ENCODE peak calls at places on chromosomes 13 and 19, in eight cellular contexts. One of them, this sample, is unnamed.
A peak's percentile ranks its signal among the peaks of the same experiment; 100 is the strongest.

GRCh38 chr13:110390572-110390971 is 83.5 kb downstream of the COL4A2 start:
- DNase-seq in mucosa of descending colon: no peak
- DNase-seq in A172: peak; percentile 98
- DNase-seq in cardiac muscle cell: peak; percentile 75
- DNase-seq in germinal center: no peak
- DNase-seq in tibial nerve: no peak
- DNase-seq in brain microvascular endothelial cell: peak; percentile 87
- DNase-seq in stimulated activated CD4-positive, alpha-beta T cell treated with anti-CD3 and anti-CD28 coated beads, Interleukin-1b, Interleukin-23, amount 100 ng/mL, for 24 hours: no peak
- DNase-seq in this sample: no peak

GRCh38 chr13:20387441-20387971 is 138.2 kb downstream of the CRYL1 start:
- DNase-seq in mucosa of descending colon: no peak
- DNase-seq in A172: no peak
- DNase-seq in cardiac muscle cell: no peak
- DNase-seq in germinal center: no peak
- DNase-seq in tibial nerve: no peak
- DNase-seq in brain microvascular endothelial cell: no peak
- DNase-seq in stimulated activated CD4-positive, alpha-beta T cell treated with anti-CD3 and anti-CD28 coated beads, Interleukin-1b, Interleukin-23, amount 100 ng/mL, for 24 hours: no peak
- DNase-seq in this sample: no peak

GRCh38 chr19:31955884-31956283 is 389.5 kb upstream of the ZNF507 start:
- DNase-seq in mucosa of descending colon: no peak
- DNase-seq in A172: no peak
- DNase-seq in cardiac muscle cell: no peak
- DNase-seq in germinal center: no peak
- DNase-seq in tibial nerve: no peak
- DNase-seq in brain microvascular endothelial cell: no peak
- DNase-seq in stimulated activated CD4-positive, alpha-beta T cell treated with anti-CD3 and anti-CD28 coated beads, Interleukin-1b, Interleukin-23, amount 100 ng/mL, for 24 hours: no peak
- DNase-seq in this sample: no peak

GRCh38 chr19:40598121-40598917 is 2.9 kb upstream of the LTBP4 start:
- DNase-seq in mucosa of descending colon: peak; percentile 95
- DNase-seq in A172: peak; percentile 82
- DNase-seq in cardiac muscle cell: peak; percentile 88
- DNase-seq in germinal center: peak; percentile 79
- DNase-seq in tibial nerve: peak; percentile 89
- DNase-seq in brain microvascular endothelial cell: peak; percentile 81
- DNase-seq in stimulated activated CD4-positive, alpha-beta T cell treated with anti-CD3 and anti-CD28 coated beads, Interleukin-1b, Interleukin-23, amount 100 ng/mL, for 24 hours: peak; percentile 76
- DNase-seq in this sample: peak; percentile 84

GRCh38 chr13:46521921-46522691 is 30.9 kb upstream of the LRCH1 start:
- DNase-seq in mucosa of descending colon: no peak
- DNase-seq in A172: no peak
- DNase-seq in cardiac muscle cell: no peak
- DNase-seq in germinal center: no peak
- DNase-seq in tibial nerve: no peak
- DNase-seq in brain microvascular endothelial cell: no peak
- DNase-seq in stimulated activated CD4-positive, alpha-beta T cell treated with anti-CD3 and anti-CD28 coated beads, Interleukin-1b, Interleukin-23, amount 100 ng/mL, for 24 hours: no peak
- DNase-seq in this sample: peak; percentile 42

GRCh38 chr19:15216363-15216762 is 15.6 kb upstream of the NOTCH3 start:
- DNase-seq in mucosa of descending colon: no peak
- DNase-seq in A172: no peak
- DNase-seq in cardiac muscle cell: no peak
- DNase-seq in germinal center: no peak
- DNase-seq in tibial nerve: no peak
- DNase-seq in brain microvascular endothelial cell: no peak
- DNase-seq in stimulated activated CD4-positive, alpha-beta T cell treated with anti-CD3 and anti-CD28 coated beads, Interleukin-1b, Interleukin-23, amount 100 ng/mL, for 24 hours: no peak
- DNase-seq in this sample: no peak

GRCh38 chr13:100209857-100210580 is 121.1 kb downstream of the PCCA start:
- DNase-seq in mucosa of descending colon: no peak
- DNase-seq in A172: peak; percentile 72
- DNase-seq in cardiac muscle cell: peak; percentile 60
- DNase-seq in germinal center: no peak
- DNase-seq in tibial nerve: no peak
- DNase-seq in brain microvascular endothelial cell: no peak
- DNase-seq in stimulated activated CD4-positive, alpha-beta T cell treated with anti-CD3 and anti-CD28 coated beads, Interleukin-1b, Interleukin-23, amount 100 ng/mL, for 24 hours: no peak
- DNase-seq in this sample: no peak

GRCh38 chr19:39110263-39110967 is 15.2 kb upstream of the PAK4 start:
- DNase-seq in mucosa of descending colon: peak; percentile 75
- DNase-seq in A172: peak; percentile 46
- DNase-seq in cardiac muscle cell: peak; percentile 33
- DNase-seq in germinal center: peak; percentile 81
- DNase-seq in tibial nerve: peak; percentile 33
- DNase-seq in brain microvascular endothelial cell: no peak
- DNase-seq in stimulated activated CD4-positive, alpha-beta T cell treated with anti-CD3 and anti-CD28 coated beads, Interleukin-1b, Interleukin-23, amount 100 ng/mL, for 24 hours: peak; percentile 56
- DNase-seq in this sample: no peak

GRCh38 chr19:277581-278165 is 13.5 kb downstream of the PLPP2 start:
- DNase-seq in mucosa of descending colon: no peak
- DNase-seq in A172: no peak
- DNase-seq in cardiac muscle cell: peak; percentile 63
- DNase-seq in germinal center: no peak
- DNase-seq in tibial nerve: no peak
- DNase-seq in brain microvascular endothelial cell: peak; percentile 32
- DNase-seq in stimulated activated CD4-positive, alpha-beta T cell treated with anti-CD3 and anti-CD28 coated beads, Interleukin-1b, Interleukin-23, amount 100 ng/mL, for 24 hours: no peak
- DNase-seq in this sample: no peak

GRCh38 chr13:26831336-26831908 is 70.8 kb upstream of the GPR12 start:
- DNase-seq in mucosa of descending colon: no peak
- DNase-seq in A172: no peak
- DNase-seq in cardiac muscle cell: no peak
- DNase-seq in germinal center: no peak
- DNase-seq in tibial nerve: no peak
- DNase-seq in brain microvascular endothelial cell: no peak
- DNase-seq in stimulated activated CD4-positive, alpha-beta T cell treated with anti-CD3 and anti-CD28 coated beads, Interleukin-1b, Interleukin-23, amount 100 ng/mL, for 24 hours: no peak
- DNase-seq in this sample: peak; percentile 67

GRCh38 chr13:47875206-47875605 is 125.9 kb downstream of the SUCLA2 start:
- DNase-seq in mucosa of descending colon: no peak
- DNase-seq in A172: no peak
- DNase-seq in cardiac muscle cell: no peak
- DNase-seq in germinal center: no peak
- DNase-seq in tibial nerve: no peak
- DNase-seq in brain microvascular endothelial cell: no peak
- DNase-seq in stimulated activated CD4-positive, alpha-beta T cell treated with anti-CD3 and anti-CD28 coated beads, Interleukin-1b, Interleukin-23, amount 100 ng/mL, for 24 hours: no peak
- DNase-seq in this sample: no peak

GRCh38 chr13:42656136-42656535 is 82.2 kb downstream of the TNFSF11 start:
- DNase-seq in mucosa of descending colon: no peak
- DNase-seq in A172: no peak
- DNase-seq in cardiac muscle cell: peak; percentile 55
- DNase-seq in germinal center: no peak
- DNase-seq in tibial nerve: no peak
- DNase-seq in brain microvascular endothelial cell: no peak
- DNase-seq in stimulated activated CD4-positive, alpha-beta T cell treated with anti-CD3 and anti-CD28 coated beads, Interleukin-1b, Interleukin-23, amount 100 ng/mL, for 24 hours: no peak
- DNase-seq in this sample: no peak

GRCh38 chr19:30882411-30883005 is 466.7 kb downstream of the TSHZ3 start:
- DNase-seq in mucosa of descending colon: no peak
- DNase-seq in A172: no peak
- DNase-seq in cardiac muscle cell: no peak
- DNase-seq in germinal center: no peak
- DNase-seq in tibial nerve: no peak
- DNase-seq in brain microvascular endothelial cell: no peak
- DNase-seq in stimulated activated CD4-positive, alpha-beta T cell treated with anti-CD3 and anti-CD28 coated beads, Interleukin-1b, Interleukin-23, amount 100 ng/mL, for 24 hours: no peak
- DNase-seq in this sample: no peak

GRCh38 chr19:17807731-17808316 is 12.9 kb downstream of the B3GNT3 start:
- DNase-seq in mucosa of descending colon: no peak
- DNase-seq in A172: no peak
- DNase-seq in cardiac muscle cell: no peak
- DNase-seq in germinal center: no peak
- DNase-seq in tibial nerve: no peak
- DNase-seq in brain microvascular endothelial cell: no peak
- DNase-seq in stimulated activated CD4-positive, alpha-beta T cell treated with anti-CD3 and anti-CD28 coated beads, Interleukin-1b, Interleukin-23, amount 100 ng/mL, for 24 hours: no peak
- DNase-seq in this sample: no peak

GRCh38 chr19:16467581-16467980 is 4.2 kb downstream of the EPS15L1 start:
- DNase-seq in mucosa of descending colon: no peak
- DNase-seq in A172: no peak
- DNase-seq in cardiac muscle cell: no peak
- DNase-seq in germinal center: no peak
- DNase-seq in tibial nerve: no peak
- DNase-seq in brain microvascular endothelial cell: no peak
- DNase-seq in stimulated activated CD4-positive, alpha-beta T cell treated with anti-CD3 and anti-CD28 coated beads, Interleukin-1b, Interleukin-23, amount 100 ng/mL, for 24 hours: no peak
- DNase-seq in this sample: no peak

GRCh38 chr13:99061411-99061810 is 83.5 kb upstream of the DOCK9 start:
- DNase-seq in mucosa of descending colon: no peak
- DNase-seq in A172: no peak
- DNase-seq in cardiac muscle cell: no peak
- DNase-seq in germinal center: no peak
- DNase-seq in tibial nerve: no peak
- DNase-seq in brain microvascular endothelial cell: no peak
- DNase-seq in stimulated activated CD4-positive, alpha-beta T cell treated with anti-CD3 and anti-CD28 coated beads, Interleukin-1b, Interleukin-23, amount 100 ng/mL, for 24 hours: no peak
- DNase-seq in this sample: no peak

GRCh38 chr19:44792286-44792685 is 14.6 kb downstream of the CBLC start:
- DNase-seq in mucosa of descending colon: no peak
- DNase-seq in A172: no peak
- DNase-seq in cardiac muscle cell: no peak
- DNase-seq in germinal center: no peak
- DNase-seq in tibial nerve: no peak
- DNase-seq in brain microvascular endothelial cell: no peak
- DNase-seq in stimulated activated CD4-positive, alpha-beta T cell treated with anti-CD3 and anti-CD28 coated beads, Interleukin-1b, Interleukin-23, amount 100 ng/mL, for 24 hours: no peak
- DNase-seq in this sample: no peak

GRCh38 chr19:40907968-40908735 is 26.1 kb upstream of the CYP2A7 start:
- DNase-seq in mucosa of descending colon: peak; percentile 51
- DNase-seq in A172: no peak
- DNase-seq in cardiac muscle cell: no peak
- DNase-seq in germinal center: peak; percentile 61
- DNase-seq in tibial nerve: no peak
- DNase-seq in brain microvascular endothelial cell: no peak
- DNase-seq in stimulated activated CD4-positive, alpha-beta T cell treated with anti-CD3 and anti-CD28 coated beads, Interleukin-1b, Interleukin-23, amount 100 ng/mL, for 24 hours: peak; percentile 23
- DNase-seq in this sample: no peak

GRCh38 chr19:18743281-18743825 is 47.8 kb downstream of the COMP start:
- DNase-seq in mucosa of descending colon: peak; percentile 82
- DNase-seq in A172: no peak
- DNase-seq in cardiac muscle cell: peak; percentile 88
- DNase-seq in germinal center: no peak
- DNase-seq in tibial nerve: no peak
- DNase-seq in brain microvascular endothelial cell: peak; percentile 60
- DNase-seq in stimulated activated CD4-positive, alpha-beta T cell treated with anti-CD3 and anti-CD28 coated beads, Interleukin-1b, Interleukin-23, amount 100 ng/mL, for 24 hours: no peak
- DNase-seq in this sample: no peak